ENCODE peak calls at places on chromosome 2, in eight cellular contexts. B is GM23338, O is OCI-LY7, E is PC-3, D is psoas muscle, U is heart left ventricle, M is BE2C, S is endothelial cell. W is an unnamed sample.

GRCh38 chr2:150484461-150484931 is 3.0 kb downstream of the RND3 start:
- DNase-seq in B (no peak), O (no peak), E (peak), D (no peak), U (no peak), M (no peak), S (no peak), W (no peak)

GRCh38 chr2:27960237-27960912 is 69.8 kb downstream of the BABAM2 start:
- DNase-seq in B (no peak), O (no peak), E (peak), D (no peak), U (no peak), M (no peak), S (no peak), W (no peak)

GRCh38 chr2:143078106-143078505 is 51.1 kb upstream of the ARHGAP15 start:
- DNase-seq in B (no peak), O (no peak), E (no peak), D (no peak), U (no peak), M (no peak), S (no peak), W (no peak)

GRCh38 chr2:46528880-46529279 is 49.5 kb downstream of the TMEM247 start:
- DNase-seq in B (no peak), O (no peak), E (no peak), D (no peak), U (no peak), M (no peak), S (no peak), W (no peak)

GRCh38 chr2:149184994-149185393 is 145.4 kb upstream of the LYPD6 start:
- DNase-seq in B (no peak), O (no peak), E (no peak), D (no peak), U (no peak), M (no peak), S (no peak), W (no peak)

GRCh38 chr2:136118819-136119716 is 1.1 kb upstream of the CXCR4 start:
- DNase-seq in B (peak), O (peak), E (no peak), D (peak), U (peak), M (peak), S (peak), W (peak)

GRCh38 chr2:21118302-21118920 is 5.4 kb upstream of the TDRD15 start:
- DNase-seq in B (peak), O (peak), E (peak), D (no peak), U (no peak), M (peak), S (peak), W (no peak)

GRCh38 chr2:228763600-228763999 is 507.5 kb downstream of the PID1 start:
- DNase-seq in B (no peak), O (no peak), E (no peak), D (no peak), U (no peak), M (no peak), S (no peak), W (no peak)

GRCh38 chr2:71339685-71340084 is 8.1 kb downstream of the ZNF638 start:
- DNase-seq in B (no peak), O (no peak), E (no peak), D (no peak), U (no peak), M (no peak), S (no peak), W (no peak)

GRCh38 chr2:218009191-218010114 is 6.7 kb upstream of the TNS1 start:
- DNase-seq in B (peak), O (no peak), E (no peak), D (no peak), U (no peak), M (peak), S (no peak), W (no peak)

GRCh38 chr2:121860033-121860810 is 104.8 kb downstream of the TSN start:
- DNase-seq in B (no peak), O (no peak), E (peak), D (no peak), U (no peak), M (no peak), S (no peak), W (no peak)

GRCh38 chr2:123993728-123994323 is 31.3 kb upstream of the CNTNAP5 start:
- DNase-seq in B (peak), O (peak), E (peak), D (peak), U (no peak), M (peak), S (peak), W (no peak)

DNA sequence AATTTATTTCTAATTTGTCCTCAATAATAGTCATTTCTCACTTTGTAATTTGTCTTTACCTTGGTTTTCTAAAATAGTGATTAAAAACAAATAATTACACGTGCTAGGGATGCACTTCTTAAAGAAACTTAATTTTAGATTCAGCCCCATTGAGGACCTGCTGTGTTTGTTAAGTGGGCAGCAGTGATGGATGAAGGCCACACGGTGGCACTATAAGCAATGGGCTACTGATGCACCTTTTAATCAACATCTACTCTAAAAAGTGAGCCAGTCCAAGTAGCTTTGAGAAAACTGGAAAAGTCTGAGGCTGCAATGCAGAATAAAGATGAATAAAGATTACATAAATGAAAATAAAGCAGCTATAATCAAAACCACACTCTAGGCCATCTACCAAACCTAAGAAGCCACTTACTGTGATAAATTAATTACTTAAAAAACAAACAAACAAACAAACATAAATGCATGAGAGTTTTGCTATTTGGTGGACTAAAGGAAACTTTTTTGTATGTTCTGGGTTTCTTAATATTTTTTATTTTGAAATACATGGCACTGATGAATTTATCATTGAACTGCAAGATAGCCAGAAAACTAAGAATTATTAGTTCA is 89.3 kb downstream of the PDE11A start:
- DNase-seq in B (peak), O (peak), E (peak), D (peak), U (no peak), M (peak), S (peak), W (no peak)
- TF ChIP-seq CTCF in B (peak), O (peak), E (peak), D (peak), U (peak), M (peak), S (peak), W (peak)

GRCh38 chr2:166180951-166181812 is 53.4 kb upstream of the SCN1A start:
- DNase-seq in B (peak), O (peak), E (peak), D (no peak), U (peak), M (peak), S (peak), W (peak)
- TF ChIP-seq CTCF in B (peak), O (peak), E (peak), D (peak), U (peak), M (peak), S (peak), W (peak)

DNA sequence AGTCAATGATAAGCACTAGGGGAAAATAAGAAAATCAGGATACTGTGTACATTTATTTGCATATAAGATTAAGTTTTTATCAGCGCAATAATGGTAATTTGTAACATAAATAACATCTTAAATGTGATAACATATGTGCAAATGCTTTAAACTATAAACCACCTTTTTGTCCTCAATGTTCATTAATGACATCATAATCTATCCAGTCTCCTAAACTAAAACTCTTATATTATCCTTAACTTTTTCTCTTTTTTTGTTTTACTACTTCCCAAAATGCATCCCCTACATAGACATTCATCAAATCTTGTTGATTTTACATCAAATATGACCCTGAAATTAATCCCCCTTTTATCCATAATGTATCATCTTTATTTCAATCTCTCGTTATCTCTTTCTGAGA is 3.4 kb upstream of the RAD51AP2 start:
- DNase-seq in B (no peak), O (no peak), E (no peak), D (no peak), U (no peak), M (no peak), S (no peak), W (no peak)
- TF ChIP-seq CTCF in B (no peak), O (no peak), E (no peak), D (no peak), U (no peak), M (no peak), S (no peak), W (no peak)

DNA sequence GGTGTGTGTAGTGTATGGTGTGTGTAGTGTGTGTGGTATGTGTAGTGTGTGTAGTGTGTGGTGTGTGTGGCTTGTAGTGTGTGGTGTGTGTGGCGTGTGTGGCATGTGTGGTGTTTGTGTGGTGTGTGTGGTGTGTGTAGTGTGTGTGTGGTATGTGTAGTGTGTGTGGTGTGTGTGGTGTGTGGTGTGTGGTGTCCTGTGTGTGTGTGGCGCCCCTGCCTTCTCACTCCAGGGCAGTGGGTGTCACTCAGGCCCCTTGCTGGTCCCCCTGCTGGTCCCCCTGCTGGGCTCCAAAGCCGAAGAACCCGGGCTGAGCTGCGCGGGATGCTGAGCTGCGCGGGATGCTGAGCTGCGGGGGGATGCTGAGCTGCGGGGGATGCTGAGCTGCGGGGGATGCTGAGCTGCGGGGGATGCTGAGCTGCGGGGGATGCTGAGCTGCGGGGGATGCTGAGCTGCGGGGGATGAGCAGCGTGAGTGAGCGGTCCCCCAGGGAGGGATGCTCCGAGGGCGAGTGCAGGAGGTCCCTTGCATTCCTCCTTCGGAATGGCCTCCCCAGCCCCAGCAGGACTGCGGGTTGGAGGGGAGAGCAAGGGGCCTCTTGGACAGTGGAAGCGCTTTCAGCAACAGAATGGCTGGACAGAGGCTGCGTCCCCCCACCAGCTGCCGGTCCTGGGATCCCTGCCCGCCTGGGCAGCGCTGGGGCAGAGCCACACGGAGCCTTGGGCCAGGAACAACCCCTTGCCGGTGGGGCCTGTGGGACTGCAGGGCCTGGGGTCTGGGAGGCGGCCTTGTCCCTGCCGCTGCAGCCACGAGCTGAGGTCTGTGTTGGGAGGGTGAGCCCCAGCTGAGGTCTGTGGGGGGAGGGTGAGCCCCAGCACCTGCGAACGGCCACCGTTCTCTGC is 3.3 kb upstream of the RTP5 start:
- DNase-seq in B (peak), O (no peak), E (no peak), D (peak), U (peak), M (peak), S (peak), W (no peak)
- TF ChIP-seq CTCF in B (no peak), O (no peak), E (no peak), D (no peak), U (no peak), M (peak), S (no peak), W (no peak)

DNA sequence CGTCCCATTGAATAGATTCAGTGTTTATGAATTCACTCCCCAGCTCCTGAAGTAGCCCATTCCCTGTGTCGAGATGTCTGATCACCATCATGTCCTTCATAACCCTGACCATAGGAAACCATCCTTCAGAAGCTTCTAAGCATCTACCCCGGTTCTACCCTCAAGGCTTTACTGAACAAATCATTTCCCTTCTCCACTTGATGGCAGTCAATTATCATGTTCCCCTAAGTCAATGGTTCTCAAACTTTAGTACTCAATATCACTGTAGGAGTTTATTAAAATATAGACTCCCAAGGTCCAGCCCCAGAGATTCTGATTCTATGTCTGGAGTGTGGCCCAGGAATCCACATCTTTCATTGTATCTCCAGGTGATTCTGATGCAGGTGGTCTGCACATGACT is 228.4 kb upstream of the SP5 start:
- DNase-seq in B (no peak), O (no peak), E (no peak), D (no peak), U (no peak), M (no peak), S (no peak), W (no peak)
- TF ChIP-seq CTCF in B (peak), O (no peak), E (no peak), D (peak), U (peak), M (no peak), S (no peak), W (no peak)